ENCODE peak calls at places on chromosome 20, in nine cellular contexts. X is OCI-LY7, W is MG63, V is AG04450, A is tibial nerve, O is GM12864, C is GM23338, Q is dorsolateral prefrontal cortex, N is PC-9. B is an unnamed sample.

GRCh38 chr20:9617940-9618339 is 103.5 kb downstream of the LAMP5 start:
- DNase-seq in X (no peak), W (peak), V (no peak), A (no peak), O (no peak), C (peak), Q (peak), N (peak), B (no peak)

GRCh38 chr20:60138263-60139127 is 180.3 kb downstream of the CDH26 start:
- DNase-seq in X (peak), W (no peak), V (no peak), A (no peak), O (peak), C (no peak), Q (peak), N (no peak), B (no peak)

GRCh38 chr20:63230800-63231268 is 4.9 kb upstream of the BIRC7 start:
- DNase-seq in X (no peak), W (no peak), V (no peak), A (peak), O (no peak), C (peak), Q (peak), N (no peak), B (peak)

GRCh38 chr20:63706852-63707557 is 771 bp downstream of the ARFRP1 start:
- DNase-seq in X (peak), W (peak), V (no peak), A (no peak), O (no peak), C (peak), Q (peak), N (peak), B (no peak)

GRCh38 chr20:20411382-20411781 is 43.5 kb downstream of the INSM1 start:
- DNase-seq in X (no peak), W (no peak), V (no peak), A (no peak), O (no peak), C (no peak), Q (no peak), N (no peak), B (no peak)

GRCh38 chr20:59933296-59933848 is at the start of gene SYCP2:
- DNase-seq in X (no peak), W (peak), V (no peak), A (no peak), O (no peak), C (peak), Q (peak), N (no peak), B (no peak)

GRCh38 chr20:63190828-63191227 is 25.1 kb downstream of the YTHDF1 start:
- DNase-seq in X (no peak), W (no peak), V (no peak), A (no peak), O (no peak), C (no peak), Q (no peak), N (no peak), B (no peak)

GRCh38 chr20:59776059-59776603 is 157.3 kb downstream of the SYCP2 start:
- DNase-seq in X (no peak), W (no peak), V (no peak), A (no peak), O (no peak), C (no peak), Q (peak), N (no peak), B (no peak)

GRCh38 chr20:24938498-24938897 is 10.6 kb upstream of the CST7 start:
- DNase-seq in X (no peak), W (no peak), V (no peak), A (no peak), O (no peak), C (no peak), Q (no peak), N (no peak), B (no peak)

GRCh38 chr20:40604416-40604815 is 84.6 kb downstream of the MAFB start:
- DNase-seq in X (no peak), W (no peak), V (no peak), A (no peak), O (no peak), C (no peak), Q (no peak), N (no peak), B (no peak)

GRCh38 chr20:25864326-25864970 is 167.8 kb upstream of the ZNF337 start:
- DNase-seq in X (no peak), W (no peak), V (no peak), A (no peak), O (no peak), C (no peak), Q (no peak), N (no peak), B (no peak)

GRCh38 chr20:47681977-47682812 is 103.1 kb downstream of the SULF2 start:
- DNase-seq in X (no peak), W (no peak), V (no peak), A (peak), O (no peak), C (no peak), Q (no peak), N (no peak), B (no peak)

GRCh38 chr20:62381842-62382241 is 5.1 kb upstream of the RPS21 start:
- DNase-seq in X (no peak), W (no peak), V (no peak), A (no peak), O (no peak), C (no peak), Q (no peak), N (no peak), B (no peak)

GRCh38 chr20:41654292-41654691 is 36.1 kb upstream of the CHD6 start:
- DNase-seq in X (no peak), W (no peak), V (no peak), A (no peak), O (no peak), C (peak), Q (no peak), N (no peak), B (no peak)

GRCh38 chr20:2692036-2692885 is at the start of gene EBF4:
- DNase-seq in X (peak), W (no peak), V (no peak), A (peak), O (no peak), C (peak), Q (no peak), N (peak), B (no peak)

GRCh38 chr20:4469910-4470309 is 251.8 kb upstream of the PRND start:
- DNase-seq in X (no peak), W (peak), V (no peak), A (no peak), O (no peak), C (no peak), Q (no peak), N (no peak), B (no peak)

GRCh38 chr20:59861389-59861788 is 72.0 kb downstream of the SYCP2 start:
- DNase-seq in X (no peak), W (no peak), V (no peak), A (no peak), O (no peak), C (no peak), Q (no peak), N (no peak), B (no peak)

GRCh38 chr20:5719861-5720401 is 30.3 kb upstream of the SHLD1 start:
- DNase-seq in X (no peak), W (peak), V (no peak), A (no peak), O (no peak), C (no peak), Q (no peak), N (no peak), B (peak)

GRCh38 chr20:49635171-49635570 is 67.2 kb upstream of the PTGIS start:
- DNase-seq in X (peak), W (no peak), V (no peak), A (no peak), O (no peak), C (no peak), Q (peak), N (no peak), B (no peak)

GRCh38 chr20:39993737-39994136 is 695.3 kb downstream of the MAFB start:
- DNase-seq in X (no peak), W (no peak), V (no peak), A (no peak), O (no peak), C (no peak), Q (no peak), N (no peak), B (no peak)

DNA sequence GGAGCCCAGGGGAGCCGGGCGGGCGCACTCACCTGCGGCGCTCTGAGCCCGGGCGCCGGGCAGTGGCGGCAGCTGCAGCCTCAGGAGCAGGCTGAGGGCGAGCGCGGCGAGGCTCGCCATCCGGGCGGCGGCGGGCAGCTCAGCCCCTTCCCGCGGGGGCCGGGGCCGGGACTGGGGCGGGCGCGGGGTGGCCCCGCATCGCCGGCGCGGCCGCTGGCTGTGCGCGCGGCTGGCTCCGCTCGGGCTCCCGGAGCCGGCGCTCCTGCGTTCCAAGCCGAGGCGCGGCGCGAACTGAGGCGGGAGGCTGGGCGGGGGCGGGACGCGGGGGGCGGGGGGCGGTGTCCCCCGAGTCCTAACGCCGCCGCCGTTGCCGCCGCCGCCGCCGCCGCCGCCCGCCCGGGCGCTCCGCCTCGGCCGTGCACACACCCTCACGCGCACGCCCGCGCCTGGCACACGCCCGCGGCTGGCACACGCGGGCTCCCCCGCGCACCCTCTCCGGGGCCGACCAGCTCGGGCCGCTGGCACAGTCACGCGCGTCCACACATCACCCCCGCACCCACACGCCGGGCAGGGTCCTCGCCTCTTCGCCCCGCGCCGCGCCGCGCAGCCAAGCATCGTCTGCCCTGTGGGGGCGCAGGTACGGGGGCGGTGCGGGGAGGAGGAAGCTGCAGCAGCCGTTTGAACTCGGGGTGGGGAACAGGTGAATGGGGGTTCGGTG is at the start of gene PTPRT:
- DNase-seq in X (no peak), W (no peak), V (no peak), A (no peak), O (no peak), C (peak), Q (no peak), N (no peak), B (no peak)
- H3K4me3 ChIP-seq in X (no peak), W (no peak), V (no peak), A (no peak), O (no peak), C (peak), Q (peak), N (no peak), B (no peak)

DNA sequence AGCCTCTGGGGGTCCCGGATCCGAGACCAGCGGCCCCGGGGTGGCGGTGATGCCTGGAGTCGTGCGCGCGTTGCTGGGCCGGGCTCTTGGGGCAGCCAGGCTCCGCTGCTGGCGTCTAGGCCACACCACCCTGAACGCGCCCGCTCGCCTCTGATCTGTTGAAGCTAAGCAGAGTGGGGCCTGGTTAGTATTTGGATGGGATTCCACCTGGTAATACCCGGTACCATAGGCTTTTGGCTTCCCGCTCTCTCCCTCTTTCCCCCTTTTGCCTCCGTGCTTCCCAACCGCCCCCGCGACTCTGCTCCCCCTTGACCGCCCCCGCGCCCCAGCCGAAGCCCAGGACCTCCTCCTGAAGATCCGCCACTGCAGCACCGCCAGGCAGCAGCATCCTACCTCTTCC is 1383.5 kb upstream of the DEFB115 start:
- DNase-seq in X (peak), W (peak), V (no peak), A (no peak), O (peak), C (peak), Q (no peak), N (no peak), B (peak)
- H3K4me3 ChIP-seq in X (peak), W (no peak), V (peak), A (no peak), O (peak), C (no peak), Q (no peak), N (no peak), B (peak)

GRCh38 chr20:38871560-38871953 is 54.7 kb upstream of the FAM83D start:
- DNase-seq in X (peak), W (no peak), V (no peak), A (no peak), O (no peak), C (no peak), Q (no peak), N (no peak), B (no peak)

GRCh38 chr20:38870733-38871559 is 55.3 kb upstream of the FAM83D start:
- DNase-seq in X (peak), W (peak), V (no peak), A (no peak), O (no peak), C (peak), Q (no peak), N (peak), B (no peak)

GRCh38 chr20:38872491-38873049 is 53.6 kb upstream of the FAM83D start:
- DNase-seq in X (peak), W (no peak), V (no peak), A (no peak), O (no peak), C (no peak), Q (no peak), N (no peak), B (no peak)

GRCh38 chr20:38873050-38873581 is 53.1 kb upstream of the FAM83D start:
- DNase-seq in X (peak), W (no peak), V (no peak), A (no peak), O (peak), C (no peak), Q (no peak), N (no peak), B (no peak)

DNA sequence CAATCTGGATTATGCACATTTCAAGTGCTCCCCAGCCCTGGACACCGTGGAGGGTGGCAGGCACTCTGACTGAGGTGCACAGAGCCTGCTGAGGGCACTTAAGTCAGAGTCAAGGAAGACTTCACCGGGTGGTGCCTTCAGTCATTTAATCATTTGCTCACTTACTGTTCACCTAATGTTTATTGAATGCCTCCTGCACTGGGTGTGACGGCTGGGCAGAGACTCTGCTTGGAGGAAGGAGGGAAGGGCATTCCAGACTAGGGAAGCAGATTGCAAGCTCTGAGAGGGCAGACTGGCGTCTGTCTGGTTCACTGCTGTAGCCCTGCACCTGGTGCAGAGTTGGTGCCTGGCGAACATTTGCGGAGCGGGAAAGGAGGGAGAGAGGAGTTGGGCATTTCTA is 54.2 kb upstream of the FAM83D start:
- DNase-seq in X (peak), W (no peak), V (no peak), A (no peak), O (no peak), C (no peak), Q (no peak), N (no peak), B (no peak)
- H3K4me3 ChIP-seq in X (peak), W (no peak), V (no peak), A (no peak), O (peak), C (no peak), Q (no peak), N (no peak), B (no peak)

GRCh38 chr20:44651507-44652373 is at the start of gene ADA:
- DNase-seq in X (peak), W (peak), V (no peak), A (no peak), O (no peak), C (peak), Q (no peak), N (peak), B (no peak)

GRCh38 chr20:44650777-44651493 is 564 bp downstream of the ADA start:
- DNase-seq in X (peak), W (peak), V (no peak), A (no peak), O (no peak), C (peak), Q (no peak), N (peak), B (no peak)

GRCh38 chr20:44656447-44656846 is 4.9 kb upstream of the ADA start:
- DNase-seq in X (no peak), W (no peak), V (no peak), A (no peak), O (no peak), C (peak), Q (no peak), N (no peak), B (no peak)

GRCh38 chr20:44649976-44650375 is 1.5 kb downstream of the ADA start:
- DNase-seq in X (peak), W (no peak), V (no peak), A (no peak), O (no peak), C (no peak), Q (no peak), N (no peak), B (no peak)

GRCh38 chr20:44653536-44653935 is 2.0 kb upstream of the ADA start:
- DNase-seq in X (no peak), W (no peak), V (no peak), A (no peak), O (no peak), C (no peak), Q (no peak), N (no peak), B (no peak)
- H3K4me3 ChIP-seq in X (peak), W (no peak), V (no peak), A (no peak), O (no peak), C (peak), Q (no peak), N (no peak), B (no peak)

GRCh38 chr20:21513181-21513663 is 642 bp downstream of the NKX2-2 start:
- DNase-seq in X (no peak), W (no peak), V (no peak), A (no peak), O (no peak), C (peak), Q (no peak), N (no peak), B (no peak)
- H3K4me3 ChIP-seq in X (no peak), W (peak), V (no peak), A (peak), O (no peak), C (peak), Q (peak), N (no peak), B (no peak)

GRCh38 chr20:653110-653589 is at the start of gene SRXN1:
- DNase-seq in X (peak), W (peak), V (peak), A (peak), O (peak), C (peak), Q (peak), N (peak), B (peak)

GRCh38 chr20:652611-653109 is 340 bp downstream of the SRXN1 start:
- DNase-seq in X (no peak), W (peak), V (peak), A (no peak), O (no peak), C (no peak), Q (no peak), N (no peak), B (no peak)

GRCh38 chr20:653590-654426 is 808 bp upstream of the SRXN1 start:
- DNase-seq in X (no peak), W (no peak), V (no peak), A (no peak), O (no peak), C (no peak), Q (no peak), N (no peak), B (no peak)

GRCh38 chr20:655730-656624 is 3.0 kb upstream of the SRXN1 start:
- DNase-seq in X (no peak), W (no peak), V (no peak), A (no peak), O (no peak), C (no peak), Q (no peak), N (no peak), B (no peak)

GRCh38 chr20:654427-654770 is 1.4 kb upstream of the SRXN1 start:
- DNase-seq in X (no peak), W (no peak), V (no peak), A (no peak), O (no peak), C (no peak), Q (no peak), N (no peak), B (no peak)
- H3K4me3 ChIP-seq in X (no peak), W (no peak), V (no peak), A (no peak), O (no peak), C (no peak), Q (no peak), N (peak), B (no peak)

DNA sequence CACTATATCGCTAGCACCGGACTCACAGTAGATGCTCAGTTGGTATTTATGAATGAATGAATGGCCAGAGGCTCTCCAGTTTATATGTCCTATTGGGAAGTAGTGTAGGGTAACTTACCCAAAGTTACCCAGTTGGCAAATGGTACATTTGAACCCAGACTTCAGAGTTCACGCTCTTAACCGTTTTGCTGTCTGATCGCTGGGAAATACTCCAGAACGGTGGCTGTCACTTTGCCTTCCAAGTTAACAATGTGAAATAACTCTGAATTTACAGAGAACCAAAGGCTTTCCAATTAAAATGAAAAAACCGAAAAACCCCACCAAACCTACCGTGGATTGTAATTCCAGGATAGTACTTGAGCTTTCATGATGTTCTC is 1.6 kb downstream of the VAPB start:
- DNase-seq in X (no peak), W (no peak), V (no peak), A (peak), O (no peak), C (no peak), Q (no peak), N (no peak), B (no peak)
- H3K4me3 ChIP-seq in X (peak), W (peak), V (peak), A (peak), O (peak), C (peak), Q (no peak), N (peak), B (peak)

GRCh38 chr20:54207053-54207742 is 689 bp upstream of the PFDN4 start:
- DNase-seq in X (no peak), W (no peak), V (no peak), A (no peak), O (no peak), C (no peak), Q (no peak), N (no peak), B (no peak)

GRCh38 chr20:54212226-54212625 is 4.3 kb downstream of the PFDN4 start:
- DNase-seq in X (no peak), W (no peak), V (no peak), A (no peak), O (no peak), C (no peak), Q (no peak), N (no peak), B (peak)

GRCh38 chr20:54208492-54209044 is 681 bp downstream of the PFDN4 start:
- DNase-seq in X (peak), W (peak), V (no peak), A (no peak), O (no peak), C (peak), Q (no peak), N (no peak), B (no peak)

GRCh38 chr20:54207743-54208491 is at the start of gene PFDN4:
- DNase-seq in X (peak), W (peak), V (peak), A (peak), O (no peak), C (peak), Q (peak), N (peak), B (peak)

GRCh38 chr20:54209216-54209813 is 1.4 kb downstream of the PFDN4 start:
- DNase-seq in X (no peak), W (peak), V (no peak), A (no peak), O (no peak), C (no peak), Q (no peak), N (no peak), B (no peak)
- H3K4me3 ChIP-seq in X (peak), W (peak), V (peak), A (peak), O (peak), C (peak), Q (peak), N (peak), B (peak)